ENCODE peak calls at places on chromosomes 6 and 20, in eight cellular contexts. V is fibroblast of lung, X is heart right ventricle, F is dorsolateral prefrontal cortex, S is brain microvascular endothelial cell, B is tibial nerve, G is astrocyte of the spinal cord, W is astrocyte of the cerebellum. O is an unnamed sample.

GRCh38 chr6:53192590-53193232 is 44.1 kb upstream of the GCM1 start:
- DNase-seq in V (no peak), X (no peak), F (no peak), S (no peak), B (no peak), G (no peak), W (no peak), O (peak)

GRCh38 chr6:40183902-40184301 is 249.6 kb upstream of the MOCS1 start:
- DNase-seq in V (no peak), X (no peak), F (no peak), S (no peak), B (no peak), G (no peak), W (no peak), O (no peak)

GRCh38 chr6:26360451-26361416 is 4.3 kb upstream of the BTN3A2 start:
- DNase-seq in V (no peak), X (no peak), F (no peak), S (no peak), B (no peak), G (no peak), W (no peak), O (no peak)

GRCh38 chr6:40524797-40525584 is 62.2 kb downstream of the LRFN2 start:
- DNase-seq in V (no peak), X (no peak), F (no peak), S (no peak), B (no peak), G (no peak), W (no peak), O (no peak)

GRCh38 chr20:63969851-63970713 is at the start of gene ZNF512B:
- DNase-seq in V (peak), X (peak), F (peak), S (no peak), B (no peak), G (peak), W (no peak), O (peak)

GRCh38 chr6:121439456-121440250 is 4.2 kb downstream of the GJA1 start:
- DNase-seq in V (no peak), X (no peak), F (no peak), S (no peak), B (no peak), G (no peak), W (no peak), O (no peak)

GRCh38 chr6:4780360-4780812 is 4.2 kb downstream of the CDYL start:
- DNase-seq in V (peak), X (no peak), F (no peak), S (peak), B (no peak), G (peak), W (no peak), O (peak)

GRCh38 chr20:63518946-63519764 is 1.4 kb upstream of the PPDPF start:
- DNase-seq in V (no peak), X (peak), F (no peak), S (no peak), B (no peak), G (no peak), W (no peak), O (no peak)

GRCh38 chr20:10877345-10877744 is 203.5 kb upstream of the JAG1 start:
- DNase-seq in V (peak), X (peak), F (no peak), S (no peak), B (peak), G (no peak), W (no peak), O (no peak)

GRCh38 chr6:113997106-113997505 is 26.2 kb upstream of the HDAC2 start:
- DNase-seq in V (peak), X (no peak), F (no peak), S (peak), B (no peak), G (peak), W (peak), O (peak)

GRCh38 chr6:125815050-125815910 is 24.5 kb downstream of the NCOA7 start:
- DNase-seq in V (peak), X (no peak), F (no peak), S (no peak), B (no peak), G (no peak), W (no peak), O (no peak)

GRCh38 chr6:121920616-121921015 is 478.8 kb upstream of the HSF2 start:
- DNase-seq in V (no peak), X (no peak), F (no peak), S (no peak), B (no peak), G (no peak), W (no peak), O (no peak)

GRCh38 chr6:123524781-123525180 is 112.0 kb downstream of the TRDN start:
- DNase-seq in V (no peak), X (no peak), F (no peak), S (no peak), B (no peak), G (no peak), W (no peak), O (no peak)

GRCh38 chr20:35305682-35306556 is 13.7 kb upstream of the FAM83C start:
- DNase-seq in V (peak), X (no peak), F (no peak), S (peak), B (peak), G (peak), W (peak), O (peak)

GRCh38 chr6:113694278-113695077 is 162.7 kb upstream of the MARCKS start:
- DNase-seq in V (no peak), X (no peak), F (no peak), S (no peak), B (no peak), G (peak), W (no peak), O (peak)

GRCh38 chr6:47362857-47363461 is 53.3 kb upstream of the TNFRSF21 start:
- DNase-seq in V (peak), X (no peak), F (no peak), S (no peak), B (no peak), G (no peak), W (no peak), O (no peak)

GRCh38 chr6:137776786-137777185 is 90.3 kb upstream of the TNFAIP3 start:
- DNase-seq in V (peak), X (no peak), F (no peak), S (peak), B (no peak), G (no peak), W (no peak), O (peak)

GRCh38 chr20:49583669-49584417 is 15.9 kb upstream of the PTGIS start:
- DNase-seq in V (peak), X (peak), F (peak), S (peak), B (peak), G (peak), W (peak), O (peak)

GRCh38 chr20:38343107-38343797 is 3.0 kb upstream of the LBP start:
- DNase-seq in V (peak), X (peak), F (no peak), S (no peak), B (peak), G (peak), W (no peak), O (peak)

GRCh38 chr6:16236648-16237199 is 1.7 kb upstream of the GMPR start:
- DNase-seq in V (peak), X (no peak), F (no peak), S (peak), B (peak), G (peak), W (peak), O (peak)

GRCh38 chr20:63957004-63957689 is 931 bp upstream of the UCKL1 start:
- DNase-seq in V (peak), X (peak), F (peak), S (no peak), B (no peak), G (peak), W (no peak), O (peak)

GRCh38 chr6:12957321-12958051 is 240.9 kb downstream of the PHACTR1 start:
- DNase-seq in V (peak), X (peak), F (peak), S (peak), B (peak), G (peak), W (peak), O (peak)

GRCh38 chr6:12277401-12277800 is 12.8 kb upstream of the EDN1 start:
- DNase-seq in V (no peak), X (no peak), F (no peak), S (no peak), B (no peak), G (no peak), W (no peak), O (no peak)

GRCh38 chr20:33242319-33243100 is 6.7 kb downstream of the BPIFA1 start:
- DNase-seq in V (no peak), X (no peak), F (no peak), S (no peak), B (no peak), G (no peak), W (no peak), O (no peak)

GRCh38 chr20:51578145-51578459 is 35.6 kb upstream of the NFATC2 start:
- DNase-seq in V (no peak), X (no peak), F (no peak), S (no peak), B (no peak), G (no peak), W (no peak), O (no peak)

GRCh38 chr6:6320901-6321300 is 439 bp upstream of the F13A1 start:
- DNase-seq in V (no peak), X (no peak), F (no peak), S (no peak), B (no peak), G (peak), W (no peak), O (no peak)

GRCh38 chr20:33915726-33916331 is 77.9 kb upstream of the RALY start:
- DNase-seq in V (no peak), X (peak), F (no peak), S (no peak), B (peak), G (no peak), W (no peak), O (no peak)

GRCh38 chr6:154928325-154928922 is 66.7 kb upstream of the TIAM2 start:
- DNase-seq in V (peak), X (no peak), F (no peak), S (peak), B (peak), G (peak), W (peak), O (peak)

GRCh38 chr20:40563296-40563950 is 125.6 kb downstream of the MAFB start:
- DNase-seq in V (peak), X (peak), F (no peak), S (peak), B (no peak), G (peak), W (peak), O (peak)

GRCh38 chr6:137358273-137358672 is 135.9 kb downstream of the OLIG3 start:
- DNase-seq in V (no peak), X (no peak), F (no peak), S (no peak), B (no peak), G (no peak), W (no peak), O (no peak)

DNA sequence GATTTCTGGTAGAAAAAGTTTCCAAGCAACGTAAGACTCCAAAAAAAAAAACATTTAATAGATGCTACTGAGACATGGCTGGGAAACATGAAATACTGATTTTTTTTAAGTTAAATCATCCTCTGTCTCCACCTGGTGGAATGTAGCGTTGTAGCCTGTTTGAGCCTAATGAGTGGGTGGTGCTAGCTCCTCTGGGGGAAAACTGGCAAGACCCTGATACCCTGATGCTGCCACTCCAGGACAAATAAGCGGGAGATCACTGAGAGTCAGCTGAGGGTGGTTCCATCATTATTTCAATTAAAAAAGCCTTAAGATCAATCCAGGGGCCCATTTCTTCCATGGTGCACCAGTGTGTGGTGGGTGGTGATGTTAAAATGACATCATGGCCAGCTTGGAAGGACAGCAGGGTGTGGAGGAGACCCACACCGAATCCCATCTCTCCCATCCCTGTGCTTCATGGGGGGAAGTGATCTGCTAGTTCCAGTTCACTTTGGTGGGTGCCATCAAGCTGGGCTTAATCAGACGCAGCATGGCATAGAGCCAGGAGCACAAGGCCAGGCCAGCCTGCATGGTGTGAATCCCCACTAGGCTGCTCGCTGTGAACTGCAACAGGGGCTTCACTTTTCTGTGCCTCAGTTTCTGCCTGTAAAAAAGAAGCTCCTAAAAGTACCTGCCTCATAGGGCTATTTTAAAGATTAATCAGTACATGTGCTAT is 12.8 kb upstream of the MRPS10 start:
- DNase-seq in V (peak), X (no peak), F (no peak), S (no peak), B (no peak), G (peak), W (no peak), O (peak)
- TF ChIP-seq CTCF in V (peak), X (peak), F (no peak), S (peak), B (no peak), G (peak), W (peak), O (peak)

GRCh38 chr6:159170333-159170672 is 1.1 kb downstream of the FNDC1 start:
- DNase-seq in V (no peak), X (no peak), F (no peak), S (no peak), B (no peak), G (peak), W (peak), O (no peak)
- H3K4me3 ChIP-seq in V (peak), X (peak), F (peak), S (peak), B (peak), G (peak), W (peak), O (peak)

DNA sequence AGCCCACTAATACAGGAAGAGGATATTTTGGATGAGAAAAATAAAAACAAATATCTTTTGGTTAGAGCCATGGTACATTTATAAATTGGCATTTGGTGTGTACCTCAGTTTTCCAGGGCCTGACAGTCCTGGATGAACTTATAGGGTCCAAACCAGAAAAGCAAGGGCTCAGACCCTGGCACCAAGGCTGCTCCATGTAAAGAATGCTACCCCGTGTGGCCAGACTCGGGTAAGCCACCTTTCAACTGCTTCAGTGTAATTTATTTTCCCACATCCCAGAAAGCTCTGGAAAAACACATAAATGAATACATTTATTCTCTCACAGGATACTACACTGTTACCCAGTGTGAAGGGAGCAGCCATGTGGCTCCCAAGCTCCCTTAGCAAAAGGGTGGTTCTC is 13.9 kb downstream of the MRPL14 start:
- DNase-seq in V (no peak), X (no peak), F (no peak), S (no peak), B (no peak), G (no peak), W (no peak), O (no peak)
- TF ChIP-seq CTCF in V (peak), X (no peak), F (peak), S (peak), B (no peak), G (peak), W (peak), O (peak)

DNA sequence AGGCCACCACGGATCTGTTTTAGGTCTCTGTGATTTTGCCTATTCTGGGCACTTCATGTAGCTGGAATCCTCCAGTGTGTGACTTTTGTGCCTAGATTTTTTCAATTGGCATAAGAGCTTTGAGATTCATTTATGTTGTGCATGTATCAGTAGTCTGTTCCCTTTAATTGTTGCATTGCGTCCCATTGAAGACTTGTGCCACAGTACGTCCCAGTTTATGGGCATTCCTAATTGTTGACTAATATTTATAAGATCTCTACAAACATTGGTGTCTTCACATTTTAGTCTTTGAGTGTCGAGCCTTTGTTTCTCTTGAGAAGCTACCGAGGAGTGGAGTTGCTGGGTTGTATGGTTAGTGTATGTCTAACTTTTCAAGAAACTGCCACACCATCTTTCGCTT is 704 bp upstream of the FAM210B start:
- DNase-seq in V (no peak), X (no peak), F (no peak), S (no peak), B (no peak), G (no peak), W (no peak), O (no peak)
- H3K4me3 ChIP-seq in V (peak), X (peak), F (peak), S (peak), B (peak), G (no peak), W (no peak), O (no peak)

GRCh38 chr6:36980876-36981619 is 4.9 kb downstream of the MTCH1 start:
- DNase-seq in V (no peak), X (no peak), F (no peak), S (no peak), B (no peak), G (no peak), W (no peak), O (no peak)
- TF ChIP-seq CTCF in V (no peak), X (no peak), F (peak), S (peak), B (no peak), G (peak), W (no peak), O (no peak)

O was measured in cardiac fibroblast.